ENCODE peak calls at places on chromosomes 16 and 17, in ten cellular contexts. V, Y, W, Q, H, B, E, M, T and I are unnamed samples.

GRCh38 chr16:58010886-58011285 is 9.7 kb downstream of the USB1 start:
- DNase-seq in V (no peak), Y (no peak), B (no peak), M (no peak), T (no peak), Q (no peak), H (no peak), W (no peak), E (no peak), I (no peak)

GRCh38 chr16:76226011-76226410 is 51.2 kb upstream of the CNTNAP4 start:
- DNase-seq in H (no peak), B (no peak), Q (no peak), E (no peak), M (no peak), T (no peak), Y (no peak), V (no peak), W (no peak), I (no peak)

GRCh38 chr16:12613131-12613991 is 190.3 kb downstream of the CPPED1 start:
- DNase-seq in B (no peak), W (no peak), H (peak; percentile 5), Q (no peak), M (no peak), E (peak; percentile 51), Y (no peak), V (no peak), T (peak; percentile 39), I (no peak)

GRCh38 chr17:81350320-81350686 is 45.0 kb upstream of the BAHCC1 start:
- DNase-seq in W (no peak), B (no peak), M (no peak), V (no peak), E (no peak), Q (no peak), Y (no peak), H (no peak), T (no peak), I (no peak)

GRCh38 chr17:55883112-55883511 is 132.3 kb downstream of the PCTP start:
- DNase-seq in V (no peak), T (no peak), M (no peak), Q (no peak), E (no peak), B (no peak), H (no peak), Y (no peak), W (no peak), I (no peak)

GRCh38 chr16:17474037-17474436 is 3.3 kb upstream of the XYLT1 start:
- DNase-seq in V (no peak), B (no peak), Q (no peak), E (peak; percentile 96), M (no peak), W (peak; percentile 58), H (no peak), Y (no peak), T (no peak), I (peak; percentile 85)

GRCh38 chr17:15342460-15342859 is 1.1 kb upstream of the TEKT3 start:
- DNase-seq in V (no peak), Q (no peak), B (no peak), W (no peak), T (peak; percentile 12), Y (no peak), E (no peak), H (no peak), M (no peak), I (no peak)

GRCh38 chr17:58189436-58190146 is 2.9 kb upstream of the EPX start:
- DNase-seq in E (peak; percentile 64), Y (peak; percentile 45), B (peak; percentile 33), Q (peak; percentile 38), V (no peak), T (peak; percentile 81), H (peak; percentile 53), W (no peak), M (no peak), I (peak; percentile 28)

GRCh38 chr17:29593546-29594440 is 861 bp downstream of the ANKRD13B start:
- DNase-seq in Q (no peak), E (peak; percentile 66), M (no peak), B (no peak), W (no peak), Y (no peak), V (no peak), T (peak; percentile 24), H (peak; percentile 30), I (no peak)

GRCh38 chr17:11391134-11391533 is 150.1 kb downstream of the SHISA6 start:
- DNase-seq in T (no peak), M (no peak), Y (peak; percentile 34), V (no peak), H (no peak), Q (no peak), W (no peak), E (peak; percentile 9), B (no peak), I (no peak)

GRCh38 chr16:726438-727290 is at the start of the genes CCDC78 and HAGHL:
- DNase-seq in E (peak; percentile 80), Y (peak; percentile 42), Q (peak; percentile 70), M (peak; percentile 83), W (peak; percentile 63), H (peak; percentile 75), V (no peak), B (peak; percentile 65), T (peak; percentile 34), I (no peak)

GRCh38 chr17:19418312-19418992 is 7.4 kb downstream of the RNF112 start:
- DNase-seq in Y (peak; percentile 19), Q (no peak), B (no peak), T (peak; percentile 62), V (no peak), H (no peak), M (no peak), E (peak; percentile 72), W (no peak), I (no peak)

GRCh38 chr16:54812229-54812628 is 118.4 kb upstream of the IRX5 start:
- DNase-seq in W (no peak), M (no peak), H (no peak), T (no peak), E (peak; percentile 35), B (no peak), Q (no peak), Y (no peak), V (no peak), I (no peak)

GRCh38 chr17:4806770-4807533 is at the start of gene PLD2:
- DNase-seq in Q (peak; percentile 87), W (peak; percentile 90), E (peak; percentile 79), H (peak; percentile 81), V (peak; percentile 79), B (peak; percentile 91), Y (peak; percentile 91), T (peak; percentile 67), M (peak; percentile 86), I (peak; percentile 76)
- TF ChIP-seq POLR2A in Q (no peak), W (no peak), E (peak; percentile 35), H (no peak), V (no peak), B (no peak), Y (peak; percentile 34), T (no peak), M (peak; percentile 5), I (no peak)

GRCh38 chr17:16442141-16442540 is 26.8 kb downstream of the TRPV2 start:
- DNase-seq in H (no peak), W (no peak), T (no peak), V (no peak), Y (no peak), M (no peak), E (peak; percentile 99), B (no peak), Q (no peak), I (no peak)

GRCh38 chr17:16446338-16446983 is 31.1 kb downstream of the TRPV2 start:
- DNase-seq in Q (no peak), V (no peak), B (no peak), T (no peak), M (no peak), Y (no peak), H (no peak), E (peak; percentile 65), W (no peak), I (no peak)

GRCh38 chr17:16443390-16444257 is 28.3 kb downstream of the TRPV2 start:
- DNase-seq in T (no peak), V (no peak), B (no peak), M (no peak), Y (no peak), E (peak; percentile 50), H (no peak), Q (no peak), W (no peak), I (no peak)

GRCh38 chr17:16442594-16443389 is 27.4 kb downstream of the TRPV2 start:
- DNase-seq in H (no peak), V (no peak), Q (no peak), Y (no peak), B (no peak), T (no peak), M (no peak), W (no peak), E (peak; percentile 55), I (no peak)

DNA sequence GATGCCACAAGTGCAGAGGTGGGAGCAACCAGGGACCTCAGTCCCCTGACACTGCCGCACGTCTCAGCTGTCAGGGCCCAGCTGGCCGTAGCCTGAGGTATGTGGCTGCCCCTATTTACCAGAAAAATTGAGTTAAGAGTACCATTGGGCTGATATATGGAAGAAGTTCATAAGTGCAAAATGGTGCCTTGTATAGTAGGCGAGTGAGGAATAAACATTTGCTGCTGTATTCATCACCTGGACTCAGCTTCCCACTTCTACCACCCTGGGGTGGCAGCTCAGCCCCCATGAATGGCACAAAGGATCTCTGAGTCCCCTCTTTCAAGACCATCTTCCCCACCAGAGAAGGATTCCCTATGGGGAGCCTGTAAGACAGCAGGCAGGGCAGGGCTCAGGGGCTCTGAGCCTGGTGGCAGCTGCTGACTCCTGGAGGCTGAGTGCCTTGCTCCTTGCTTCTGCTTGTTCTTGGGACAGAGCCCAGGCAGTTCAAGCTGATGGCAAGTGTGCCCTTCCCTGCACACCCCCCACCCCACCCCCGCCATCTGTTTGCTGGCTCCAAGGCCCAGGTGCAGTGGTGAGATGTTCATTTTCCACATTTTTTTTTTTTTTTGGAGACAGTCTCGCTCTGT is 29.0 kb downstream of the TRPV2 start:
- DNase-seq in Y (peak; percentile 66), B (peak; percentile 34), Q (no peak), H (no peak), V (no peak), E (peak; percentile 61), M (no peak), T (no peak), W (no peak), I (no peak)
- TF ChIP-seq POLR2A in Y (no peak), B (no peak), Q (no peak), H (peak; percentile 16), V (no peak), E (peak; percentile 35), M (no peak), T (no peak), W (no peak), I (no peak)

GRCh38 chr17:7003745-7004144 is 7.9 kb downstream of the ALOX12 start:
- DNase-seq in E (no peak), B (no peak), H (no peak), M (no peak), Y (no peak), V (no peak), W (no peak), T (no peak), Q (no peak), I (no peak)
- TF ChIP-seq POLR2A in E (no peak), B (no peak), H (no peak), M (no peak), Y (no peak), V (no peak), W (no peak), T (no peak), Q (no peak), I (no peak)

DNA sequence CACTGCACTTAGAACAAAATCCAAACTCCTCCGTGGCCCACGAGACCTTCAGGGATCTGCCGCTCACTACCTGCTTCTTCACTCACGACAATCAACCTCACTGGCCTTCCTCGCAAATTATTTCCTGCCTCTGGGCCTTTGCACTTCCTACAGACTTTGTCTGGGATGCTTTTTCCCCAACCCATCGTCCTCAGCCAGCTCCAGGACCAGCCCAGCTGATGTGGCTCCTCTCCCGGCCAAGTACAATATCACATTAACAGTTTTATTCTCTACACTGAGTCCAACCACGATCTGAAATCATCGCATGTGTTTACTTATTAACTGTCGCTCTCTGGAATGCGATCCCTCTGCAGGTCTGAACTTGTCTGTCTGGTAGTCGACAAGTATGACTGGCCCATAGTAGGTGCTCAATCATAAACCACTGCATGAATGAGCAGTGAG is 28.0 kb downstream of the RTN4RL1 start:
- DNase-seq in W (no peak), V (no peak), H (no peak), Q (no peak), B (no peak), M (no peak), Y (peak; percentile 50), E (no peak), T (no peak), I (no peak)
- TF ChIP-seq POLR2A in W (no peak), V (no peak), H (no peak), Q (no peak), B (no peak), M (no peak), Y (no peak), E (no peak), T (no peak), I (no peak)